ENCODE peak calls at places on chromosome 5, in eight cellular contexts. I, O, N, X, V, J, F and M are unnamed samples.

GRCh38 chr5:126351138-126351537 is 72.1 kb upstream of the GRAMD2B start:
- DNase-seq in I (no peak), O (peak), N (no peak), X (no peak), V (no peak), J (no peak), F (no peak), M (peak)

GRCh38 chr5:15261279-15261668 is 238.7 kb upstream of the FBXL7 start:
- DNase-seq in I (no peak), O (no peak), N (no peak), X (no peak), V (no peak), J (no peak), F (no peak), M (no peak)

GRCh38 chr5:136123236-136123768 is 9.3 kb upstream of the SMAD5 start:
- DNase-seq in I (no peak), O (no peak), N (no peak), X (peak), V (no peak), J (no peak), F (no peak), M (peak)

GRCh38 chr5:57805732-57806131 is 323.1 kb upstream of the ACTBL2 start:
- DNase-seq in I (no peak), O (no peak), N (no peak), X (no peak), V (no peak), J (no peak), F (no peak), M (peak)

GRCh38 chr5:76808142-76808691 is 10.6 kb upstream of the F2RL1 start:
- DNase-seq in I (no peak), O (no peak), N (no peak), X (no peak), V (no peak), J (no peak), F (no peak), M (no peak)

GRCh38 chr5:127442085-127442484 is 75.4 kb upstream of the PRRC1 start:
- DNase-seq in I (no peak), O (peak), N (peak), X (no peak), V (no peak), J (no peak), F (no peak), M (peak)

GRCh38 chr5:56979968-56980367 is 28.0 kb upstream of the MIER3 start:
- DNase-seq in I (no peak), O (no peak), N (no peak), X (no peak), V (no peak), J (no peak), F (no peak), M (no peak)

GRCh38 chr5:168951341-168951740 is 349.6 kb downstream of the SLIT3 start:
- DNase-seq in I (no peak), O (no peak), N (no peak), X (no peak), V (no peak), J (no peak), F (no peak), M (no peak)

GRCh38 chr5:113939959-113940358 is 421.9 kb upstream of the KCNN2 start:
- DNase-seq in I (no peak), O (no peak), N (no peak), X (no peak), V (no peak), J (no peak), F (no peak), M (no peak)

GRCh38 chr5:107915413-107915812 is 244.7 kb upstream of the EFNA5 start:
- DNase-seq in I (no peak), O (peak), N (no peak), X (no peak), V (no peak), J (no peak), F (no peak), M (no peak)

GRCh38 chr5:181234455-181235306 is 9.0 kb downstream of the RACK1 start:
- DNase-seq in I (no peak), O (no peak), N (no peak), X (no peak), V (no peak), J (no peak), F (no peak), M (no peak)

GRCh38 chr5:14665949-14666741 is 1.6 kb downstream of the OTULIN start:
- DNase-seq in I (peak), O (peak), N (no peak), X (peak), V (no peak), J (peak), F (no peak), M (peak)

GRCh38 chr5:6158974-6159863 is 219.1 kb downstream of the MED10 start:
- DNase-seq in I (no peak), O (no peak), N (no peak), X (no peak), V (no peak), J (no peak), F (no peak), M (peak)

GRCh38 chr5:90015584-90016018 is 394.0 kb downstream of the CETN3 start:
- DNase-seq in I (no peak), O (peak), N (peak), X (no peak), V (no peak), J (no peak), F (no peak), M (peak)

GRCh38 chr5:176553260-176554085 is 4.3 kb downstream of the CDHR2 start:
- DNase-seq in I (no peak), O (no peak), N (no peak), X (no peak), V (no peak), J (no peak), F (no peak), M (no peak)

GRCh38 chr5:142426129-142426641 is 101.4 kb upstream of the SPRY4 start:
- DNase-seq in I (peak), O (no peak), N (no peak), X (no peak), V (no peak), J (peak), F (peak), M (peak)

GRCh38 chr5:170571885-170572284 is 68.1 kb downstream of the KCNIP1 start:
- DNase-seq in I (no peak), O (no peak), N (no peak), X (no peak), V (no peak), J (no peak), F (no peak), M (no peak)

GRCh38 chr5:95808686-95809413 is 13.7 kb downstream of the GLRX start:
- DNase-seq in I (peak), O (peak), N (no peak), X (peak), V (peak), J (peak), F (no peak), M (peak)

GRCh38 chr5:139982157-139982974 is 60.7 kb downstream of the NRG2 start:
- DNase-seq in I (no peak), O (peak), N (no peak), X (no peak), V (no peak), J (no peak), F (no peak), M (peak)

GRCh38 chr5:35971186-35971877 is 19.9 kb downstream of the UGT3A1 start:
- DNase-seq in I (no peak), O (no peak), N (no peak), X (no peak), V (no peak), J (no peak), F (no peak), M (no peak)

GRCh38 chr5:90866333-90866732 is 307.7 kb downstream of the ADGRV1 start:
- DNase-seq in I (no peak), O (peak), N (no peak), X (no peak), V (no peak), J (no peak), F (no peak), M (peak)

GRCh38 chr5:105554613-105555169 is 1992.1 kb upstream of the NUDT12 start:
- DNase-seq in I (no peak), O (no peak), N (no peak), X (no peak), V (no peak), J (no peak), F (no peak), M (no peak)

GRCh38 chr5:137752873-137753226 is 1.3 kb downstream of the HNRNPA0 start:
- DNase-seq in I (peak), O (peak), N (no peak), X (no peak), V (peak), J (no peak), F (no peak), M (no peak)

GRCh38 chr5:2317540-2317939 is 433.9 kb downstream of the IRX2 start:
- DNase-seq in I (no peak), O (no peak), N (no peak), X (peak), V (no peak), J (no peak), F (no peak), M (no peak)

GRCh38 chr5:56918054-56918453 is 8.7 kb downstream of the SETD9 start:
- DNase-seq in I (no peak), O (no peak), N (no peak), X (peak), V (no peak), J (no peak), F (no peak), M (no peak)

GRCh38 chr5:124317471-124317870 is 429.0 kb downstream of the ZNF608 start:
- DNase-seq in I (no peak), O (no peak), N (no peak), X (no peak), V (no peak), J (no peak), F (no peak), M (no peak)

GRCh38 chr5:93611900-93612898 is 29.2 kb downstream of the NR2F1 start:
- DNase-seq in I (no peak), O (peak), N (no peak), X (no peak), V (no peak), J (no peak), F (no peak), M (peak)

GRCh38 chr5:92332039-92332438 is 948.9 kb upstream of the ARRDC3 start:
- DNase-seq in I (no peak), O (peak), N (no peak), X (no peak), V (no peak), J (no peak), F (no peak), M (peak)

GRCh38 chr5:1008451-1009358 is at the start of gene NKD2:
- DNase-seq in I (no peak), O (peak), N (no peak), X (peak), V (no peak), J (no peak), F (no peak), M (no peak)

GRCh38 chr5:151966046-151966445 is 41.4 kb upstream of the GLRA1 start:
- DNase-seq in I (no peak), O (no peak), N (no peak), X (no peak), V (no peak), J (no peak), F (no peak), M (no peak)

GRCh38 chr5:170520319-170520718 is 16.5 kb downstream of the KCNIP1 start:
- DNase-seq in I (no peak), O (no peak), N (no peak), X (no peak), V (no peak), J (no peak), F (no peak), M (no peak)

GRCh38 chr5:1754531-1755220 is 45.0 kb downstream of the MRPL36 start:
- DNase-seq in I (no peak), O (no peak), N (no peak), X (peak), V (no peak), J (no peak), F (no peak), M (no peak)

GRCh38 chr5:1430121-1430795 is 15.0 kb downstream of the SLC6A3 start:
- DNase-seq in I (no peak), O (no peak), N (no peak), X (no peak), V (no peak), J (no peak), F (no peak), M (no peak)

GRCh38 chr5:56817306-56817986 is 2.1 kb downstream of the MAP3K1 start:
- DNase-seq in I (no peak), O (peak), N (no peak), X (no peak), V (no peak), J (no peak), F (no peak), M (no peak)

GRCh38 chr5:43024217-43024616 is 15.9 kb downstream of the ANXA2R start:
- DNase-seq in I (no peak), O (no peak), N (no peak), X (no peak), V (no peak), J (no peak), F (no peak), M (no peak)

GRCh38 chr5:176817369-176817841 is 7.0 kb downstream of the UNC5A start:
- DNase-seq in I (no peak), O (no peak), N (no peak), X (no peak), V (no peak), J (no peak), F (no peak), M (no peak)

GRCh38 chr5:148939676-148940075 is 113.3 kb downstream of the ADRB2 start:
- DNase-seq in I (no peak), O (no peak), N (peak), X (no peak), V (no peak), J (no peak), F (no peak), M (peak)

GRCh38 chr5:411728-412127 is 31.2 kb upstream of the EXOC3 start:
- DNase-seq in I (peak), O (no peak), N (no peak), X (no peak), V (no peak), J (no peak), F (no peak), M (no peak)

GRCh38 chr5:144088211-144088965 is 82.1 kb downstream of the YIPF5 start:
- DNase-seq in I (no peak), O (no peak), N (no peak), X (no peak), V (no peak), J (no peak), F (no peak), M (peak)